ENCODE peak calls at places on chromosomes 13 and 19, in five cellular contexts. W is stomach, L is ovary, Y is adrenal gland, O is right lobe of liver. I is an unnamed sample.

GRCh38 chr19:55117063-55117635 is 288 bp downstream of the PPP1R12C start:
- DNase-seq in W (no peak), Y (no peak), L (peak; percentile 72), O (no peak), I (peak; percentile 90)

GRCh38 chr13:43132911-43133310 is 109.5 kb downstream of the DNAJC15 start:
- DNase-seq in O (no peak), W (no peak), L (no peak), Y (no peak), I (no peak)

GRCh38 chr19:50772408-50773311 is 2.4 kb downstream of the GPR32 start:
- DNase-seq in Y (no peak), L (no peak), O (no peak), W (no peak), I (no peak)

GRCh38 chr19:11196406-11197287 is 698 bp downstream of the KANK2 start:
- DNase-seq in Y (no peak), O (no peak), L (peak; percentile 82), W (peak; percentile 36), I (peak; percentile 79)

GRCh38 chr13:50320297-50320862 is 305.1 kb downstream of the KCNRG start:
- DNase-seq in L (no peak), O (no peak), Y (no peak), W (no peak), I (no peak)

GRCh38 chr19:9528757-9529336 is 9.6 kb downstream of the ZNF426 start:
- DNase-seq in L (no peak), O (no peak), Y (no peak), W (no peak), I (no peak)

GRCh38 chr13:95477187-95477586 is 75.3 kb upstream of the CLDN10 start:
- DNase-seq in W (no peak), Y (no peak), L (no peak), O (no peak), I (no peak)

GRCh38 chr19:3880471-3881271 is at the start of gene ATCAY:
- DNase-seq in L (no peak), O (no peak), W (no peak), Y (no peak), I (no peak)

GRCh38 chr13:28568286-28568685 is 73.4 kb upstream of the FLT1 start:
- DNase-seq in L (peak; percentile 37), O (no peak), Y (peak; percentile 60), W (peak; percentile 54), I (no peak)

GRCh38 chr13:113029061-113029445 is 60.0 kb downstream of the MCF2L start:
- DNase-seq in Y (no peak), O (no peak), L (no peak), W (no peak), I (no peak)

GRCh38 chr19:30226464-30227070 is 145.6 kb upstream of the ZNF536 start:
- DNase-seq in L (no peak), Y (peak; percentile 35), W (no peak), O (no peak), I (no peak)

GRCh38 chr19:48573163-48573505 is 21.2 kb downstream of the SULT2B1 start:
- DNase-seq in Y (no peak), O (no peak), L (no peak), W (peak; percentile 60), I (no peak)

GRCh38 chr19:50556236-50557008 is 11.8 kb downstream of the LRRC4B start:
- DNase-seq in W (peak; percentile 72), O (peak; percentile 67), L (peak; percentile 72), Y (peak; percentile 38), I (peak; percentile 88)

GRCh38 chr13:74891610-74892009 is 590.4 kb downstream of the TBC1D4 start:
- DNase-seq in L (no peak), O (no peak), W (no peak), Y (no peak), I (no peak)

GRCh38 chr19:44741258-44741731 is 7.2 kb upstream of the BCL3 start:
- DNase-seq in Y (no peak), L (no peak), O (no peak), W (no peak), I (no peak)

GRCh38 chr13:33487575-33488243 is 202.2 kb upstream of the STARD13 start:
- DNase-seq in Y (peak; percentile 16), O (no peak), W (no peak), L (no peak), I (no peak)

GRCh38 chr13:110690516-110690915 is 15.4 kb downstream of the CARS2 start:
- DNase-seq in L (no peak), Y (no peak), O (peak; percentile 54), W (no peak), I (peak; percentile 62)
- TF ChIP-seq POLR2A in L (no peak), Y (no peak), O (no peak), W (no peak), I (no peak)

DNA sequence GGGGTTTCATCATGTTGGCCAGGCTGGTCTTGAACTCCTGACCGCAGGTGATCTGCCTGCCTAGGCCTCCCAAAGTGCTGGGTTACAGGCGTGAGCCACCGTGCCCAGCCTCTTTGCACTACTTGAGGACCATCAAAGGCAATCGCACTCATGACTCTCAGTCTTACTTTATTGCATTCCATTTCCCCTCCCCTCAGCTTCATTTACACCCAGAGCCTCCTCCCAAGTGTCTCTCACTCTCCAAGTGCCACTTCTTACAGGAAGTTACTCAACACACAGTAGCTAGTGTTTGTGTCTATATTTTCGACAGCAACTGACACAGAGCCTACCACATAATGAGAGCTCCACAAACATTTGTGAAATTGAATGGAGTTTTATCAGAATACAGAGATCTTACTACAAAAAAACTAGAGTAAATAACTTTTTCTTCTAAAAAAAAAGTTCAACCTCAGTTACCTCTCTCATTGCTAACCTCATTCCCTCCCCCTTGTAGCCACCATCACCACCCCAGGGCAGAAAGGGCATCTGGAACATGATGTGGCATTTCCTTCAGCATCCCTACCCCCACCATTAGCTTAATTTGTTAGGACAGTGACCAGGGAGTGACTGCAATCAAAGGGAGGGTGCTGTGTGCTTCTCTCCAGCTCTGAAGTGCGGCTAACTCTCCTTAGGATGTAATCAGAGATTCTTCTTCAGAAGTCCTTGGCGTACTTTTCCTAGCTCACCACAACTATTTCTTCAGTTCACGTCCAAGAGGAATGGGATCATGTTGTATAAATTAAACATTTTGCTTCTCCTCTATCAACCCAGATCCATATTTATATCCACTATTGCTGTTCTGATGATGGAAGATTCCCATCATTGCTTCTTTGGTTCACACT is 17.0 kb upstream of the RUBCNL start:
- DNase-seq in W (no peak), O (no peak), L (no peak), Y (no peak), I (no peak)
- TF ChIP-seq POLR2A in W (no peak), O (no peak), L (no peak), Y (no peak), I (no peak)

GRCh38 chr19:16519230-16519687 is 23.0 kb downstream of the CHERP start:
- DNase-seq in L (no peak), O (no peak), W (no peak), Y (no peak), I (no peak)

GRCh38 chr19:16520074-16520973 is 21.9 kb downstream of the CHERP start:
- DNase-seq in O (no peak), W (no peak), L (peak; percentile 53), Y (no peak), I (no peak)

GRCh38 chr19:16521715-16522289 is 20.4 kb downstream of the CHERP start:
- DNase-seq in Y (no peak), W (no peak), O (no peak), L (no peak), I (no peak)

GRCh38 chr19:16522559-16523377 is 19.5 kb downstream of the CHERP start:
- DNase-seq in L (no peak), Y (no peak), W (no peak), O (no peak), I (no peak)

GRCh38 chr19:16520986-16521624 is 21.1 kb downstream of the CHERP start:
- DNase-seq in O (no peak), W (no peak), L (no peak), Y (no peak), I (no peak)
- TF ChIP-seq POLR2A in O (no peak), W (no peak), L (no peak), Y (no peak), I (no peak)

GRCh38 chr19:16076958-16077611 is 790 bp downstream of the TPM4 start:
- DNase-seq in Y (no peak), W (peak; percentile 55), L (peak; percentile 80), O (no peak), I (peak; percentile 90)
- TF ChIP-seq POLR2A in Y (peak; percentile 29), W (no peak), L (no peak), O (no peak), I (no peak)